ENCODE peak calls at places on chromosomes 12 and 14, in ten cellular contexts. M, W, L, S, U, X, V, P, Y and Q are unnamed samples. For H3K4me1, the result is how much of the 10 kb centered on the place peaks cover.

GRCh38 chr14:79011091-79011919 is 841.1 kb downstream of the NRXN3 start:
- DNase-seq in M (no peak), W (peak), L (no peak), S (no peak), U (no peak), X (peak), V (no peak), P (no peak), Y (no peak), Q (peak)

GRCh38 chr14:55711171-55711811 is 131.3 kb downstream of the KTN1 start:
- DNase-seq in M (no peak), W (no peak), L (no peak), S (no peak), U (no peak), X (peak), V (no peak), P (no peak), Y (no peak), Q (peak)

GRCh38 chr12:71397433-71397954 is 42.1 kb upstream of the LGR5 start:
- DNase-seq in M (no peak), W (no peak), L (no peak), S (no peak), U (no peak), X (no peak), V (no peak), P (no peak), Y (no peak), Q (peak)

GRCh38 chr12:57099766-57100165 is 10.9 kb downstream of the NAB2 start:
- DNase-seq in M (no peak), W (no peak), L (no peak), S (no peak), U (no peak), X (no peak), V (no peak), P (no peak), Y (no peak), Q (no peak)

GRCh38 chr12:66130267-66131066 is at the start of gene LLPH:
- DNase-seq in M (peak), W (peak), L (peak), S (peak), U (peak), X (peak), V (peak), P (peak), Y (peak), Q (peak)

GRCh38 chr14:74038015-74038859 is 19.1 kb downstream of the BBOF1 start:
- DNase-seq in M (no peak), W (no peak), L (no peak), S (no peak), U (no peak), X (peak), V (no peak), P (no peak), Y (no peak), Q (peak)

GRCh38 chr14:55481769-55482168 is 41.4 kb upstream of the TBPL2 start:
- DNase-seq in M (no peak), W (no peak), L (no peak), S (no peak), U (no peak), X (no peak), V (no peak), P (no peak), Y (no peak), Q (no peak)

GRCh38 chr12:52659395-52659794 is 7.4 kb upstream of the KRT2 start:
- DNase-seq in M (no peak), W (no peak), L (no peak), S (no peak), U (no peak), X (no peak), V (no peak), P (no peak), Y (no peak), Q (no peak)

GRCh38 chr14:20681348-20682126 is 2.8 kb upstream of the RNASE4 start:
- DNase-seq in M (peak), W (peak), L (peak), S (peak), U (peak), X (peak), V (peak), P (peak), Y (peak), Q (peak)

GRCh38 chr12:116389990-116390655 is 112.6 kb upstream of the MED13L start:
- DNase-seq in M (no peak), W (no peak), L (no peak), S (no peak), U (no peak), X (peak), V (no peak), P (no peak), Y (peak), Q (peak)

GRCh38 chr14:93285048-93285447 is 47.8 kb downstream of the BTBD7 start:
- DNase-seq in M (no peak), W (no peak), L (no peak), S (no peak), U (no peak), X (peak), V (no peak), P (no peak), Y (no peak), Q (no peak)

GRCh38 chr14:50964683-50965390 is 20.6 kb upstream of the PYGL start:
- DNase-seq in M (no peak), W (peak), L (peak), S (peak), U (no peak), X (peak), V (peak), P (peak), Y (no peak), Q (peak)

GRCh38 chr12:57342207-57342691 is 88.6 kb downstream of the R3HDM2 start:
- DNase-seq in M (no peak), W (no peak), L (no peak), S (no peak), U (no peak), X (peak), V (no peak), P (no peak), Y (no peak), Q (peak)

GRCh38 chr14:77012193-77012592 is 16.3 kb downstream of the IRF2BPL start:
- DNase-seq in M (no peak), W (no peak), L (no peak), S (no peak), U (no peak), X (no peak), V (no peak), P (no peak), Y (no peak), Q (no peak)

GRCh38 chr12:32159381-32159780 is 52.7 kb downstream of the BICD1 start:
- DNase-seq in M (no peak), W (no peak), L (no peak), S (no peak), U (no peak), X (no peak), V (no peak), P (no peak), Y (no peak), Q (no peak)

GRCh38 chr12:106976013-106976658 is 10.8 kb downstream of the MTERF2 start:
- DNase-seq in M (no peak), W (no peak), L (no peak), S (no peak), U (no peak), X (peak), V (no peak), P (no peak), Y (no peak), Q (no peak)

GRCh38 chr14:101444116-101444515 is 117.2 kb upstream of the DIO3 start:
- DNase-seq in M (no peak), W (no peak), L (no peak), S (no peak), U (no peak), X (peak), V (no peak), P (no peak), Y (no peak), Q (peak)

GRCh38 chr14:22887260-22887989 is 4.4 kb downstream of the REM2 start:
- DNase-seq in M (peak), W (peak), L (peak), S (peak), U (no peak), X (peak), V (peak), P (peak), Y (peak), Q (peak)

GRCh38 chr14:105180598-105181528 is at the start of gene NUDT14:
- DNase-seq in M (peak), W (no peak), L (peak), S (peak), U (peak), X (peak), V (no peak), P (no peak), Y (peak), Q (no peak)

GRCh38 chr14:90839024-90839888 is 23.0 kb upstream of the TTC7B start:
- DNase-seq in M (no peak), W (no peak), L (no peak), S (peak), U (no peak), X (peak), V (peak), P (peak), Y (no peak), Q (no peak)

GRCh38 chr14:72432748-72433147 is 461.2 kb downstream of the DPF3 start:
- DNase-seq in M (no peak), W (no peak), L (no peak), S (no peak), U (no peak), X (no peak), V (no peak), P (no peak), Y (no peak), Q (no peak)

GRCh38 chr12:13882176-13882575 is 99.2 kb downstream of the GRIN2B start:
- DNase-seq in M (no peak), W (no peak), L (no peak), S (no peak), U (no peak), X (no peak), V (no peak), P (no peak), Y (no peak), Q (no peak)
- H3K4me1 ChIP-seq in M (under half), W (under half), L (under half), S (under half), U (under half), X (under half), V (under half), P (under half), Y (under half), Q (under half)

GRCh38 chr14:61561144-61561543 is 134.2 kb upstream of the HIF1A start:
- DNase-seq in M (no peak), W (no peak), L (no peak), S (no peak), U (no peak), X (peak), V (no peak), P (no peak), Y (no peak), Q (no peak)
- TF ChIP-seq CTCF in M (no peak), W (peak), L (no peak), S (no peak), U (no peak), X (peak), V (no peak), P (no peak), Y (no peak), Q (peak)

GRCh38 chr12:27534060-27534764 is 10.2 kb downstream of the PPFIBP1 start:
- DNase-seq in M (no peak), W (no peak), L (no peak), S (no peak), U (no peak), X (no peak), V (no peak), P (no peak), Y (no peak), Q (no peak)
- H3K4me1 ChIP-seq in M (under half), W (under half), L (under half), S (under half), U (under half), X (under half), V (under half), P (under half), Y (under half), Q (under half)

GRCh38 chr14:43183916-43184315 is 1323.2 kb downstream of the FSCB start:
- DNase-seq in M (no peak), W (no peak), L (no peak), S (no peak), U (no peak), X (no peak), V (no peak), P (no peak), Y (no peak), Q (no peak)
- TF ChIP-seq CTCF in M (no peak), W (no peak), L (no peak), S (no peak), U (no peak), X (no peak), V (no peak), P (no peak), Y (no peak), Q (no peak)

GRCh38 chr12:111102062-111102735 is 181.8 kb upstream of the MYL2 start:
- DNase-seq in M (no peak), W (no peak), L (no peak), S (no peak), U (no peak), X (no peak), V (no peak), P (no peak), Y (no peak), Q (peak)
- H3K4me1 ChIP-seq in M (under half), W (under half), L (under half), S (under half), U (under half), X (under half), V (under half), P (under half), Y (under half), Q (under half)

GRCh38 chr12:98419101-98419794 is 96.1 kb upstream of the TMPO start:
- DNase-seq in M (no peak), W (no peak), L (no peak), S (no peak), U (no peak), X (no peak), V (no peak), P (no peak), Y (no peak), Q (no peak)

GRCh38 chr12:98418357-98419075 is 96.9 kb upstream of the TMPO start:
- DNase-seq in M (peak), W (no peak), L (peak), S (peak), U (peak), X (peak), V (peak), P (peak), Y (no peak), Q (peak)

GRCh38 chr12:98419795-98420402 is 95.5 kb upstream of the TMPO start:
- DNase-seq in M (no peak), W (no peak), L (no peak), S (no peak), U (no peak), X (no peak), V (no peak), P (no peak), Y (no peak), Q (no peak)

GRCh38 chr12:98417303-98417702 is 98.1 kb upstream of the TMPO start:
- DNase-seq in M (no peak), W (no peak), L (no peak), S (no peak), U (no peak), X (no peak), V (no peak), P (no peak), Y (no peak), Q (no peak)

GRCh38 chr12:98416845-98417244 is 98.5 kb upstream of the TMPO start:
- DNase-seq in M (no peak), W (no peak), L (no peak), S (no peak), U (no peak), X (peak), V (no peak), P (no peak), Y (no peak), Q (no peak)
- TF ChIP-seq CTCF in M (peak), W (peak), L (no peak), S (no peak), U (no peak), X (peak), V (no peak), P (no peak), Y (peak), Q (peak)

GRCh38 chr14:100063314-100063941 is 1.8 kb upstream of the EVL start:
- DNase-seq in M (no peak), W (no peak), L (no peak), S (no peak), U (no peak), X (no peak), V (no peak), P (no peak), Y (no peak), Q (no peak)
- H3K4me1 ChIP-seq in M (under half), W (under half), L (under half), S (under half), U (half or more), X (under half), V (under half), P (under half), Y (under half), Q (under half)

DNA sequence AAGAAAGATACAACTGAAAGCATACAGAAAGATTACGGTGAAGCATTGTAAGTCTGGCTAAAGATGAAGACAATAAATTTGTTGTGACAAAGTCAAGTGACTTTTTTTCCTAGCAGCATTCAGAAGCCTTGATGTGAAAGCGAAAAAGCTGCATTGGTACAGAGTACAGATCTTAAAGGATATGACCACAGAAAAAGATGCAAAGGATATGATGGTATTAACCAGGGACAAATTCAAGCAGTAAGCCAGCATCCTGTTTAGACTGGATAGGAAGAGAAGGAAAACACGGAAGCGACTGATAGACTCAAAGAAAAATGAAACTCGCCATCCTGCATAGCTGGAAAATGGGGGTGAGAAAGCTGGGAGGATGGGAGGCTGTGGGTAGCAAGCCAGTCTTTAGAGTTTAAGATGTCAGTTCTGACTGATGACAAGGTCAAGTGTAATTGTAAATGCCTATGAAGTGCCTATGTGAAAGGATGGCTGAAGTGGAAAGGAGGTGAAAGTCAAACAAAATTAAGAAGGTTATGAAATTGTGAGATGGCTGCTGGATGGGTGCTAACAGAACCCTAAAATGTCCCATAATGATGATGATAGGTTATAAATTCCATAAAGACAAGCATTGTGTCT is 92.4 kb downstream of the PHLDA1 start:
- DNase-seq in M (no peak), W (no peak), L (no peak), S (no peak), U (no peak), X (peak), V (no peak), P (no peak), Y (no peak), Q (no peak)
- TF ChIP-seq CTCF in M (no peak), W (no peak), L (no peak), S (no peak), U (no peak), X (no peak), V (no peak), P (no peak), Y (no peak), Q (no peak)